ENCODE peak calls at places on chromosomes 7 and 10, in four cellular contexts. One of them, this sample, is unnamed.

GRCh38 chr10:1251769-1252168 is 195.6 kb downstream of the WDR37 start:
- DNase-seq in GDM1: no peak
- DNase-seq in stimulated activated CD4-positive, alpha-beta T cell treated with anti-CD3 and anti-CD28 coated beads, Interleukin-1b, Interleukin-23, amount 100 ng/mL, for 1 hour: no peak
- DNase-seq in fibroblast of mammary gland: no peak
- DNase-seq in this sample: no peak

GRCh38 chr7:93725954-93726353 is 151.4 kb upstream of the CALCR start:
- DNase-seq in stimulated activated CD4-positive, alpha-beta T cell treated with anti-CD3 and anti-CD28 coated beads, Interleukin-1b, Interleukin-23, amount 100 ng/mL, for 1 hour: no peak
- DNase-seq in fibroblast of mammary gland: no peak
- DNase-seq in GDM1: no peak
- DNase-seq in this sample: no peak

GRCh38 chr10:124508907-124509454 is 47.4 kb downstream of the LHPP start:
- DNase-seq in fibroblast of mammary gland: no peak
- DNase-seq in stimulated activated CD4-positive, alpha-beta T cell treated with anti-CD3 and anti-CD28 coated beads, Interleukin-1b, Interleukin-23, amount 100 ng/mL, for 1 hour: no peak
- DNase-seq in GDM1: no peak
- DNase-seq in this sample: no peak

GRCh38 chr10:44467090-44467489 is 82.2 kb upstream of the CXCL12 start:
- DNase-seq in GDM1: no peak
- DNase-seq in fibroblast of mammary gland: no peak
- DNase-seq in stimulated activated CD4-positive, alpha-beta T cell treated with anti-CD3 and anti-CD28 coated beads, Interleukin-1b, Interleukin-23, amount 100 ng/mL, for 1 hour: no peak
- DNase-seq in this sample: no peak

GRCh38 chr7:3370068-3370704 is 69.1 kb downstream of the SDK1 start:
- DNase-seq in GDM1: no peak
- DNase-seq in stimulated activated CD4-positive, alpha-beta T cell treated with anti-CD3 and anti-CD28 coated beads, Interleukin-1b, Interleukin-23, amount 100 ng/mL, for 1 hour: no peak
- DNase-seq in fibroblast of mammary gland: no peak
- DNase-seq in this sample: no peak

GRCh38 chr7:31443457-31443856 is 70.4 kb upstream of the ITPRID1 start:
- DNase-seq in GDM1: no peak
- DNase-seq in fibroblast of mammary gland: peak
- DNase-seq in stimulated activated CD4-positive, alpha-beta T cell treated with anti-CD3 and anti-CD28 coated beads, Interleukin-1b, Interleukin-23, amount 100 ng/mL, for 1 hour: no peak
- DNase-seq in this sample: peak

GRCh38 chr10:48697091-48697490 is 12.4 kb downstream of the WDFY4 start:
- DNase-seq in GDM1: no peak
- DNase-seq in stimulated activated CD4-positive, alpha-beta T cell treated with anti-CD3 and anti-CD28 coated beads, Interleukin-1b, Interleukin-23, amount 100 ng/mL, for 1 hour: no peak
- DNase-seq in fibroblast of mammary gland: no peak
- DNase-seq in this sample: no peak

GRCh38 chr10:122267849-122268737 is 3.0 kb upstream of the BTBD16 start:
- DNase-seq in stimulated activated CD4-positive, alpha-beta T cell treated with anti-CD3 and anti-CD28 coated beads, Interleukin-1b, Interleukin-23, amount 100 ng/mL, for 1 hour: peak
- DNase-seq in GDM1: no peak
- DNase-seq in fibroblast of mammary gland: peak
- DNase-seq in this sample: peak

GRCh38 chr7:125355899-125356298 is 426.3 kb upstream of the POT1 start:
- DNase-seq in GDM1: peak
- DNase-seq in stimulated activated CD4-positive, alpha-beta T cell treated with anti-CD3 and anti-CD28 coated beads, Interleukin-1b, Interleukin-23, amount 100 ng/mL, for 1 hour: no peak
- DNase-seq in fibroblast of mammary gland: peak
- DNase-seq in this sample: no peak

GRCh38 chr7:157668221-157668883 is 331.5 kb downstream of the DNAJB6 start:
- DNase-seq in GDM1: peak
- DNase-seq in stimulated activated CD4-positive, alpha-beta T cell treated with anti-CD3 and anti-CD28 coated beads, Interleukin-1b, Interleukin-23, amount 100 ng/mL, for 1 hour: no peak
- DNase-seq in fibroblast of mammary gland: no peak
- DNase-seq in this sample: no peak

GRCh38 chr7:105448181-105448580 is 59.5 kb upstream of the SRPK2 start:
- DNase-seq in fibroblast of mammary gland: no peak
- DNase-seq in GDM1: no peak
- DNase-seq in stimulated activated CD4-positive, alpha-beta T cell treated with anti-CD3 and anti-CD28 coated beads, Interleukin-1b, Interleukin-23, amount 100 ng/mL, for 1 hour: no peak
- DNase-seq in this sample: no peak

GRCh38 chr10:10213237-10213636 is 804.4 kb upstream of the CELF2 start:
- DNase-seq in fibroblast of mammary gland: no peak
- DNase-seq in stimulated activated CD4-positive, alpha-beta T cell treated with anti-CD3 and anti-CD28 coated beads, Interleukin-1b, Interleukin-23, amount 100 ng/mL, for 1 hour: no peak
- DNase-seq in GDM1: no peak
- DNase-seq in this sample: no peak

GRCh38 chr10:99621454-99622246 is 1.4 kb upstream of the SLC25A28 start:
- DNase-seq in fibroblast of mammary gland: no peak
- DNase-seq in GDM1: no peak
- DNase-seq in stimulated activated CD4-positive, alpha-beta T cell treated with anti-CD3 and anti-CD28 coated beads, Interleukin-1b, Interleukin-23, amount 100 ng/mL, for 1 hour: no peak
- DNase-seq in this sample: no peak

GRCh38 chr7:38463277-38464224 is 167.6 kb downstream of the AMPH start:
- DNase-seq in fibroblast of mammary gland: peak
- DNase-seq in GDM1: no peak
- DNase-seq in stimulated activated CD4-positive, alpha-beta T cell treated with anti-CD3 and anti-CD28 coated beads, Interleukin-1b, Interleukin-23, amount 100 ng/mL, for 1 hour: peak
- DNase-seq in this sample: peak

GRCh38 chr7:100745184-100745583 is 11.8 kb downstream of the ZAN start:
- DNase-seq in stimulated activated CD4-positive, alpha-beta T cell treated with anti-CD3 and anti-CD28 coated beads, Interleukin-1b, Interleukin-23, amount 100 ng/mL, for 1 hour: no peak
- DNase-seq in fibroblast of mammary gland: peak
- DNase-seq in GDM1: no peak
- DNase-seq in this sample: peak

GRCh38 chr7:43362652-43363428 is 220.1 kb upstream of the STK17A start:
- DNase-seq in stimulated activated CD4-positive, alpha-beta T cell treated with anti-CD3 and anti-CD28 coated beads, Interleukin-1b, Interleukin-23, amount 100 ng/mL, for 1 hour: no peak
- DNase-seq in fibroblast of mammary gland: peak
- DNase-seq in GDM1: no peak
- DNase-seq in this sample: peak

GRCh38 chr10:79176949-79177602 is 108.3 kb downstream of the ZMIZ1 start:
- DNase-seq in fibroblast of mammary gland: no peak
- DNase-seq in GDM1: peak
- DNase-seq in stimulated activated CD4-positive, alpha-beta T cell treated with anti-CD3 and anti-CD28 coated beads, Interleukin-1b, Interleukin-23, amount 100 ng/mL, for 1 hour: no peak
- DNase-seq in this sample: no peak

GRCh38 chr7:107783648-107784047 is 19.4 kb downstream of the SLC26A3 start:
- DNase-seq in stimulated activated CD4-positive, alpha-beta T cell treated with anti-CD3 and anti-CD28 coated beads, Interleukin-1b, Interleukin-23, amount 100 ng/mL, for 1 hour: no peak
- DNase-seq in GDM1: no peak
- DNase-seq in fibroblast of mammary gland: no peak
- DNase-seq in this sample: no peak

GRCh38 chr10:12243860-12244620 is 48.1 kb downstream of the CDC123 start:
- DNase-seq in fibroblast of mammary gland: no peak
- DNase-seq in GDM1: peak
- DNase-seq in stimulated activated CD4-positive, alpha-beta T cell treated with anti-CD3 and anti-CD28 coated beads, Interleukin-1b, Interleukin-23, amount 100 ng/mL, for 1 hour: no peak
- DNase-seq in this sample: no peak

GRCh38 chr10:6314620-6315205 is 112.0 kb downstream of the PFKFB3 start:
- DNase-seq in fibroblast of mammary gland: no peak
- DNase-seq in stimulated activated CD4-positive, alpha-beta T cell treated with anti-CD3 and anti-CD28 coated beads, Interleukin-1b, Interleukin-23, amount 100 ng/mL, for 1 hour: no peak
- DNase-seq in GDM1: no peak
- DNase-seq in this sample: peak

GRCh38 chr7:143369678-143370651 is 7.5 kb upstream of the FAM131B start:
- DNase-seq in fibroblast of mammary gland: no peak
- DNase-seq in stimulated activated CD4-positive, alpha-beta T cell treated with anti-CD3 and anti-CD28 coated beads, Interleukin-1b, Interleukin-23, amount 100 ng/mL, for 1 hour: no peak
- DNase-seq in GDM1: no peak
- DNase-seq in this sample: no peak

GRCh38 chr7:2200584-2200980 is 32.2 kb downstream of the MAD1L1 start:
- DNase-seq in stimulated activated CD4-positive, alpha-beta T cell treated with anti-CD3 and anti-CD28 coated beads, Interleukin-1b, Interleukin-23, amount 100 ng/mL, for 1 hour: no peak
- DNase-seq in GDM1: no peak
- DNase-seq in fibroblast of mammary gland: no peak
- DNase-seq in this sample: no peak

GRCh38 chr7:151371266-151371665 is 29.7 kb downstream of the NUB1 start:
- DNase-seq in fibroblast of mammary gland: no peak
- DNase-seq in stimulated activated CD4-positive, alpha-beta T cell treated with anti-CD3 and anti-CD28 coated beads, Interleukin-1b, Interleukin-23, amount 100 ng/mL, for 1 hour: no peak
- DNase-seq in GDM1: no peak
- DNase-seq in this sample: no peak

GRCh38 chr10:12177642-12178041 is 18.0 kb downstream of the NUDT5 start:
- DNase-seq in GDM1: no peak
- DNase-seq in fibroblast of mammary gland: peak
- DNase-seq in stimulated activated CD4-positive, alpha-beta T cell treated with anti-CD3 and anti-CD28 coated beads, Interleukin-1b, Interleukin-23, amount 100 ng/mL, for 1 hour: no peak
- DNase-seq in this sample: peak

GRCh38 chr7:112334366-112334765 is 115.9 kb upstream of the IFRD1 start:
- DNase-seq in GDM1: no peak
- DNase-seq in fibroblast of mammary gland: no peak
- DNase-seq in stimulated activated CD4-positive, alpha-beta T cell treated with anti-CD3 and anti-CD28 coated beads, Interleukin-1b, Interleukin-23, amount 100 ng/mL, for 1 hour: no peak
- DNase-seq in this sample: no peak

This sample was measured in RPMI7951.